ENCODE peak calls at places on chromosomes 2 and 18, in four cellular contexts. W, U, S and Q are unnamed samples.

GRCh38 chr2:3476386-3477033 is 42.8 kb downstream of the ADI1 start:
- DNase-seq in S (no peak), W (no peak), U (no peak), Q (peak)

GRCh38 chr2:235235977-235236767 is 257.7 kb upstream of the AGAP1 start:
- DNase-seq in S (no peak), U (no peak), W (no peak), Q (no peak)

GRCh38 chr2:72917875-72918660 is 749 bp downstream of the EMX1 start:
- DNase-seq in U (peak), S (no peak), W (no peak), Q (no peak)

GRCh38 chr2:219274392-219274921 is 4.7 kb upstream of the DNAJB2 start:
- DNase-seq in S (no peak), U (no peak), W (peak), Q (peak)

GRCh38 chr18:13617826-13618515 is 108.4 kb downstream of the FAM210A start:
- DNase-seq in U (no peak), W (no peak), S (no peak), Q (no peak)

GRCh38 chr2:56102866-56103265 is 80.9 kb upstream of the CCDC85A start:
- DNase-seq in S (no peak), W (no peak), U (no peak), Q (no peak)

GRCh38 chr18:55546873-55547704 is 40.9 kb downstream of the TCF4 start:
- DNase-seq in W (no peak), U (no peak), S (peak), Q (no peak)

GRCh38 chr2:63163231-63163845 is 112.7 kb downstream of the OTX1 start:
- DNase-seq in S (no peak), W (no peak), U (no peak), Q (no peak)

GRCh38 chr2:14148186-14148585 is 484.3 kb upstream of the LRATD1 start:
- DNase-seq in W (no peak), S (no peak), U (no peak), Q (no peak)
- TF ChIP-seq HMGXB4 in W (no peak), S (no peak), U (no peak), Q (no peak)

DNA sequence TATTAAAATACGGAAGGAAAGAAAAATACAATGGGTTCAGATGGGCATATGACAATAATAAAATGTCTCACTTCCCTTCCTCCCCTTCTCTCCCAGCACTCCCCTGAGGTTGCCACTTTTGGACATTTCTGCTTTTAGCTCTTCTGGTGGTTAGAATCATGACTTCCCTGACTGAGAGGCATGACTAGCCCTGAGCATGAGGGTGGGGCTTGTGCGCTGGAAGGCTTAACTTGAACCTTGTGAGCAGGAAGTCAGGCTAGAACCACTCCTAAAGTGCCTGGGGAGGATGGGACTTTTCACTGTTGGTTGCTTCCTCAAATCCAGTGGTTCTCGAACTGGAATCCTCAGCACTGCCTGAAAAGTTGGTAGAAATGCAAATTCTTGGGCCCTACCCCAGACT is 19.7 kb upstream of the ARHGAP25 start:
- DNase-seq in S (peak), U (no peak), W (no peak), Q (no peak)
- TF ChIP-seq HMGXB4 in S (no peak), U (no peak), W (no peak), Q (no peak)

DNA sequence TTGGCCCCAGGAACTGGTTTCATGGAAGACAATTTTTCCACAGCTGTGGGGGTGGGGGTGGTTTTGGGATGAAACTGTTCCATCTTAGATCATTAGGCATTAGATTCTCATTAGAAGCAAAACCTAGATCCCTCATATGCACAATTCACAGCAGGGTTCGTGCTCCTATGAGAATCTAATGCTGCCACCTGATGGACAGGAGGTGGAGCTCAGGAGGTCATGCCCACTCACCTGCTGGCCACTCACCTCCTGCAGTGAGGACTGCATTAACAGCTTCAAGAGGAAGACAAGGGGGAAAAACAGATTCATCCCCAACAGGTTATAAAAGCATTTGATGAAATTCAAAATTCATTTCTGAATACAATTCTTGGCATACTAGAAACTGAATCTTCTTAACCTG is 38.5 kb downstream of the THAP4 start:
- DNase-seq in W (peak), S (peak), U (peak), Q (peak)
- TF ChIP-seq HMGXB4 in W (no peak), S (no peak), U (no peak), Q (no peak)

GRCh38 chr18:34909637-34910364 is 131.4 kb upstream of the MAPRE2 start:
- DNase-seq in S (no peak), U (no peak), W (no peak), Q (no peak)

GRCh38 chr18:34915046-34915445 is 126.2 kb upstream of the MAPRE2 start:
- DNase-seq in W (no peak), S (no peak), U (no peak), Q (peak)

GRCh38 chr18:34913837-34914755 is 127.1 kb upstream of the MAPRE2 start:
- DNase-seq in S (no peak), W (peak), U (no peak), Q (peak)

DNA sequence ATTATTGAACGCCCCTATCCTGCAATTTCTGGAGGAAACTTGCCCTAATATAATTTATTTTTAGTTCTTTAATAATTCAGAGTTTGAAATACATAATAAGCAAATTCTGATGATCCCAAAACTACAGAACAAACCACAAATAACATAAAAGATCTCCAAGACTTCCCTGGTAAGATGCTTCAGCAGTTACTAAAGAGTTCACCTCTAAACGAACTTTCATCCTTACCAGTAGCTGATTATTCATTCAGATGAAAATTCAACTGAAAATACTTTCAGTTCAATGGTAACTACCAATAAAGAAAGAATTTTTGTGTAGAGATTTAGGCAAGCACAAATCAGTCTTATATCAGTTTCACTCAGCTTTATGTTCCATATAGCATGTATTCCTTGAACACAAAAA is 130.1 kb upstream of the MAPRE2 start:
- DNase-seq in W (no peak), S (no peak), U (no peak), Q (no peak)
- TF ChIP-seq HMGXB4 in W (no peak), S (no peak), U (no peak), Q (no peak)

DNA sequence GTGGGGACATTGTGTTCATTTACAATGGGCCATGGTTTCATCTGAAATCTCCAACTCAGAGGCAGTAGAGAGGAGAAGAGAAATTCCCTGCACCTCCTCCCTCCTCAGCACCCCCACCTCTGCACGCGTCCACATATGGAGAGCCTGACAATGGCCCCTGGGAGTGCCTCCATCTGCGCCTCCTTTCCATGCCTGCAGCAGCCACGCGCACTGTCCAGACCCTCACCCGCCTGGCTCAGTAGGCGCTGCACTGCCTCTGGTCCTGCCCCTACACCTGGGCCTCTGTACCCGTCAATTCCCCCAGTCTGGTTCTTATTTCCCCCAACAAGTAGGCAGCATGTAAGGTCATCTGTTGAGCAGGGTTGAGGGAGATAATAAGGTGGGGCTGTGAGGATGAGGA is 23.8 kb downstream of the MPHOSPH10 start:
- DNase-seq in U (no peak), S (no peak), W (no peak), Q (no peak)
- TF ChIP-seq HMGXB4 in U (no peak), S (no peak), W (no peak), Q (no peak)

GRCh38 chr2:240434728-240435456 is 571 bp upstream of the GPC1 start:
- DNase-seq in S (peak), U (peak), W (peak), Q (peak)

GRCh38 chr2:240433973-240434727 is 1.3 kb upstream of the GPC1 start:
- DNase-seq in W (peak), U (no peak), S (peak), Q (no peak)

GRCh38 chr2:240435955-240436625 is 627 bp downstream of the GPC1 start:
- DNase-seq in U (no peak), S (no peak), W (no peak), Q (no peak)

GRCh38 chr2:240436626-240437180 is 1.2 kb downstream of the GPC1 start:
- DNase-seq in W (no peak), S (no peak), U (no peak), Q (no peak)

GRCh38 chr2:240435457-240435954 is at the start of gene GPC1:
- DNase-seq in W (peak), U (peak), S (peak), Q (peak)
- TF ChIP-seq HMGXB4 in W (no peak), U (no peak), S (no peak), Q (no peak)

GRCh38 chr2:203732953-203733510 is 26.6 kb downstream of the CD28 start:
- DNase-seq in W (no peak), U (no peak), S (no peak), Q (no peak)

GRCh38 chr2:203730866-203731265 is 24.4 kb downstream of the CD28 start:
- DNase-seq in U (no peak), W (no peak), S (no peak), Q (no peak)

GRCh38 chr2:203732072-203732952 is 25.9 kb downstream of the CD28 start:
- DNase-seq in U (no peak), S (no peak), W (no peak), Q (no peak)

GRCh38 chr2:203730076-203730729 is 23.8 kb downstream of the CD28 start:
- DNase-seq in U (no peak), S (no peak), W (no peak), Q (no peak)

GRCh38 chr2:203728321-203728720 is 21.9 kb downstream of the CD28 start:
- DNase-seq in W (no peak), U (no peak), S (no peak), Q (no peak)
- TF ChIP-seq HMGXB4 in W (no peak), U (no peak), S (no peak), Q (no peak)

DNA sequence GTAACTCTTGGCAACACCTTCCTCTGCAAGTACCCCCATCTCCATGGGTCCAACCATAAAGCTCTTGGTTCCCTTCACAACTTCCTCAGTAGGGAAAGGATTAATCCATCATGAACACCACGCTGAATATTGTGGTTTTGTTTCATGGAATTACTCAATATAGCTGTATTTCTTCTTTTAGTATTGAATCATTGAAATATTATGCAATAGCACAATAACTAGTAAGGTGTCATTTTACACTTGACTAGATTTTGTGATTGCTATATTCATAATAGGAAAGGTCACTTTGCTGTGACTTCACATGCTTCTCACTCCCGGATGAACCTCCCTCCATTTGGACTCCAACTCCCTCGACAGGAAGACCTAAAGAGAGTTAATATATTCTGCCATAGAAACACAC is 29.7 kb upstream of the PID1 start:
- DNase-seq in W (no peak), U (no peak), S (no peak), Q (no peak)
- TF ChIP-seq HMGXB4 in W (no peak), U (no peak), S (no peak), Q (no peak)

GRCh38 chr2:120233292-120233691 is 10.1 kb upstream of the TMEM185B start:
- DNase-seq in U (no peak), W (no peak), S (no peak), Q (no peak)

GRCh38 chr2:120230515-120231471 is 7.6 kb upstream of the TMEM185B start:
- DNase-seq in W (no peak), S (no peak), U (no peak), Q (no peak)

GRCh38 chr2:120231974-120232635 is 8.9 kb upstream of the TMEM185B start:
- DNase-seq in W (no peak), U (no peak), S (peak), Q (no peak)

GRCh38 chr2:120229341-120229740 is 6.1 kb upstream of the TMEM185B start:
- DNase-seq in U (no peak), W (no peak), S (no peak), Q (no peak)

DNA sequence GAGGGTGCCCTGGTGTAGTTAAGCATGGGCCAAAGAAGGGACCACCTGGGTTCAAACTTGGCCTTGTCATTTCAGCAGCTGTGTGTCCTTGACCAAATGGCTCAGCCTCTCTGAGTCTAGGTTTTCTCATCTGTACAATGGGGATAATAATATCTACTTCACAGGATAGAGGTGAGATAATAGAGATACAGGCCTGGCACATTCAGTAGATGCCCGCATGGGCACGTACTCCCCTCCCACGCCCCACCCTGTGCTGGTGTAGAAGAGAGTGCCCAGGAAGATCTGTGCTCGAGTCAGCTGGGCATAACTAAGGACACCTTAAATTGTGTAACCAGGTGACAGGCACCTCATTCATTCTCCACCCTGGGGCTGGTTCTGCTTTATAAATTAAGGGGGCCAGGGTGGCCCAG is 8.4 kb upstream of the TMEM185B start:
- DNase-seq in W (no peak), U (no peak), S (no peak), Q (no peak)
- TF ChIP-seq HMGXB4 in W (no peak), U (no peak), S (no peak), Q (no peak)